ENCODE peak calls at places on chromosome 15, in six cellular contexts. X is activated T-cell treated with anti-CD3 and anti-CD28 coated beads, Interleukin-2, amount 50 U/mL, for 4 hours; U is posterior vena cava; G is activated CD4-positive, alpha-beta T cell treated with anti-CD3 and anti-CD28 coated beads, Interleukin-2, amount 50 U/mL, for 4 hours; J is GM04503; C is fibroblast of lung. F is an unnamed sample.

GRCh38 chr15:97520689-97521088 is 439.8 kb upstream of the ARRDC4 start:
- DNase-seq in J (no peak), C (no peak), X (no peak), U (no peak), G (no peak), F (no peak)

GRCh38 chr15:88655780-88656488 is 17.1 kb downstream of the ISG20 start:
- DNase-seq in U (peak), X (no peak), C (no peak), G (no peak), J (no peak), F (no peak)

GRCh38 chr15:44719293-44719999 is 8.1 kb downstream of the B2M start:
- DNase-seq in U (no peak), C (peak), X (no peak), G (peak), J (no peak), F (no peak)

GRCh38 chr15:33022629-33023028 is 171.9 kb downstream of the FMN1 start:
- DNase-seq in C (peak), X (no peak), U (no peak), G (no peak), J (peak), F (no peak)

GRCh38 chr15:41018534-41018933 is 65.3 kb downstream of the CHAC1 start:
- DNase-seq in G (no peak), C (peak), X (no peak), J (no peak), U (no peak), F (no peak)

GRCh38 chr15:34582461-34583357 is 742 bp downstream of the GOLGA8B start:
- DNase-seq in G (no peak), C (peak), J (no peak), X (peak), U (peak), F (peak)

GRCh38 chr15:63772531-63772930 is 61.2 kb downstream of the HERC1 start:
- DNase-seq in U (no peak), J (no peak), G (no peak), C (no peak), X (no peak), F (no peak)

GRCh38 chr15:51103330-51103729 is 8.6 kb upstream of the TNFAIP8L3 start:
- DNase-seq in X (no peak), G (no peak), J (peak), C (peak), U (no peak), F (no peak)

GRCh38 chr15:101135532-101136166 is 116.2 kb downstream of the CHSY1 start:
- DNase-seq in U (no peak), G (no peak), X (no peak), J (no peak), C (no peak), F (no peak)

GRCh38 chr15:48565560-48566482 is 79.7 kb downstream of the FBN1 start:
- DNase-seq in C (peak), G (no peak), U (no peak), J (peak), X (no peak), F (no peak)

GRCh38 chr15:56320316-56320715 is 44.9 kb upstream of the TEX9 start:
- DNase-seq in U (no peak), X (no peak), G (no peak), C (no peak), J (no peak), F (no peak)

GRCh38 chr15:89845305-89845893 is 30.7 kb upstream of the ANPEP start:
- DNase-seq in C (peak), J (peak), U (no peak), X (no peak), G (no peak), F (no peak)

GRCh38 chr15:31116423-31117030 is 15.0 kb upstream of the TRPM1 start:
- DNase-seq in J (no peak), C (no peak), U (no peak), X (no peak), G (no peak), F (no peak)

GRCh38 chr15:57263520-57263919 is 112.8 kb upstream of the CGNL1 start:
- DNase-seq in J (no peak), X (no peak), C (no peak), G (no peak), U (no peak), F (no peak)

GRCh38 chr15:40470423-40471104 is at the start of gene CHST14:
- DNase-seq in U (peak), C (peak), J (no peak), G (peak), X (peak), F (no peak)

GRCh38 chr15:80777137-80777536 is 2.0 kb upstream of the CEMIP start:
- DNase-seq in U (peak), C (peak), J (peak), G (no peak), X (no peak), F (no peak)

GRCh38 chr15:45027220-45027619 is 4.2 kb downstream of the SORD start:
- DNase-seq in C (peak), U (no peak), J (no peak), G (no peak), X (no peak), F (no peak)

GRCh38 chr15:63593705-63594671 is 3.2 kb upstream of the FBXL22 start:
- DNase-seq in U (no peak), J (no peak), X (peak), C (no peak), G (peak), F (no peak)

GRCh38 chr15:70781236-70781635 is 17.9 kb upstream of the UACA start:
- DNase-seq in C (no peak), J (no peak), U (no peak), G (no peak), X (no peak), F (no peak)

GRCh38 chr15:85100186-85100937 is 118.7 kb downstream of the PDE8A start:
- DNase-seq in C (peak), X (no peak), J (no peak), U (no peak), G (no peak), F (no peak)

F was measured in cardiac septum.